ENCODE peak calls at places on chromosomes 6 and 20, in seven cellular contexts. I is SK-N-SH, B is K562, T is HCT116, J is HepG2, N is H1, Q is GM12878. C is an unnamed sample.

GRCh38 chr6:3825331-3825831 is 23.8 kb upstream of the FAM50B start:
- DNase-seq in I (no peak), B (no peak), T (no peak), J (peak), N (peak), Q (no peak), C (no peak)

GRCh38 chr20:25136643-25137559 is 55.0 kb upstream of the VSX1 start:
- DNase-seq in I (peak), B (no peak), T (peak), J (no peak), N (no peak), Q (no peak), C (no peak)

GRCh38 chr20:64025826-64026412 is 10.1 kb upstream of the C20orf204 start:
- DNase-seq in I (peak), B (no peak), T (no peak), J (no peak), N (no peak), Q (no peak), C (no peak)

GRCh38 chr6:76003686-76004085 is 68.8 kb downstream of the IMPG1 start:
- DNase-seq in I (no peak), B (no peak), T (no peak), J (no peak), N (no peak), Q (no peak), C (no peak)

GRCh38 chr20:63175031-63175895 is 40.7 kb downstream of the YTHDF1 start:
- DNase-seq in I (no peak), B (peak), T (no peak), J (no peak), N (no peak), Q (no peak), C (no peak)

GRCh38 chr6:150720774-150721233 is 121.1 kb downstream of the PLEKHG1 start:
- DNase-seq in I (no peak), B (no peak), T (peak), J (no peak), N (no peak), Q (peak), C (peak)

GRCh38 chr6:130696806-130697205 is 130.4 kb upstream of the SMLR1 start:
- DNase-seq in I (no peak), B (no peak), T (no peak), J (no peak), N (no peak), Q (no peak), C (no peak)

GRCh38 chr20:34143951-34144350 is 31.9 kb upstream of the EIF2S2 start:
- DNase-seq in I (no peak), B (peak), T (no peak), J (peak), N (no peak), Q (no peak), C (no peak)

GRCh38 chr20:36126836-36127529 is 27.6 kb upstream of the EPB41L1 start:
- DNase-seq in I (no peak), B (no peak), T (no peak), J (no peak), N (no peak), Q (no peak), C (no peak)

DNA sequence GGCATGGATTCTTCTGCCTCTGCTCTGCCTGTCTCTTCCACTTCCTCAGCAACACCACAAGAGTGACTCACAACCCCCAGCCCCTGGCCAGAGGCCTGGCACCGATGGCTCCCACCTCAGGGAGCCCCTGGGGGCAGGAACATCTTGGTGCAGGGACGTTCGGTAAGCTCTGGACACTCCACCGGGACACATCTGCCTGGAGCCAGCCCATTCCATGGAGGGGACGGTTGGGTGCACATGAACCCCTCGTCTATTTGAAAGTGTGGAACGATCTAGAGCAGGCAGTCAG is 246.5 kb downstream of the ERMARD start:
- DNase-seq in I (no peak), B (no peak), T (no peak), J (no peak), N (no peak), Q (no peak), C (no peak)
- TF ChIP-seq JUND in I (no peak), B (no peak), T (no peak), J (no peak), N (no peak), Q (no peak), C (no peak)

DNA sequence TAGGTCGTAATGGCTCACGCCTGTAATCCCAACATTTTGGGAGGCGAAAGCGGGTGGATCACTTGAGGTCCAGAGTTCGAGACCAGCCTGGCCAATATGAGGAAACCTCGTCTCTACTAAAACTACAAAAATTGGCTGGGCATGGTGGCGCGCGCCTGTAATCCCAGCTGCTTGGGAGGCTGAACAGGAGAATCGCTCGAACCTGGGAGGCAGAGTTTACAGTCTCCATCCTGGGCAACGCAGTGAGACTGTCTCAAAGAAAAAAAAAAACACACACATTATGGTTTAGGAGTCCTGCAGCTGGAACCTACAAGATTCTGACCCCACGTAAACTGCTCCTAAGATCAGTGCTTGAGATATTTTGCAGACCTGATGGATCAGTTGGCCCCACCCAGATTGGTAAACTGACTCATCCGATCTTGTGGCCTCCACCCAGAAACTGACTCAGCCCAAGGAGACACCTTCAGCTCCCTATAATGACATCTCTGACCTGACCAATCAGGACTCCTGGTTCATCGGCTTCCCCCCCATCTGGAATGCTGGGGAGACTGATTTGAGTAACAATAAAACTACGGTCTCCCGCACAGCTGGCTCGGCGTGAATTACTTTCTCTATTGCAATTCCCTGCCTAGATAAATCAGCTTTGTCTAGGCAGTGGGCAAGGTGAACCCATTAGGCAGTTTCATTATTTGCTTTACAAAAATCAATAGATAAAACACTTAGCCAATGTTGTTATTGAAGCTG is 96.2 kb upstream of the BTN3A2 start:
- DNase-seq in I (no peak), B (peak), T (no peak), J (peak), N (no peak), Q (no peak), C (no peak)
- TF ChIP-seq JUND in I (no peak), B (no peak), T (no peak), J (no peak), N (peak), Q (no peak), C (no peak)

GRCh38 chr20:57900226-57900905 is 190.6 kb upstream of the PMEPA1 start:
- DNase-seq in I (no peak), B (no peak), T (no peak), J (no peak), N (no peak), Q (no peak), C (no peak)
- TF ChIP-seq JUND in I (no peak), B (no peak), T (no peak), J (no peak), N (no peak), Q (no peak), C (no peak)

DNA sequence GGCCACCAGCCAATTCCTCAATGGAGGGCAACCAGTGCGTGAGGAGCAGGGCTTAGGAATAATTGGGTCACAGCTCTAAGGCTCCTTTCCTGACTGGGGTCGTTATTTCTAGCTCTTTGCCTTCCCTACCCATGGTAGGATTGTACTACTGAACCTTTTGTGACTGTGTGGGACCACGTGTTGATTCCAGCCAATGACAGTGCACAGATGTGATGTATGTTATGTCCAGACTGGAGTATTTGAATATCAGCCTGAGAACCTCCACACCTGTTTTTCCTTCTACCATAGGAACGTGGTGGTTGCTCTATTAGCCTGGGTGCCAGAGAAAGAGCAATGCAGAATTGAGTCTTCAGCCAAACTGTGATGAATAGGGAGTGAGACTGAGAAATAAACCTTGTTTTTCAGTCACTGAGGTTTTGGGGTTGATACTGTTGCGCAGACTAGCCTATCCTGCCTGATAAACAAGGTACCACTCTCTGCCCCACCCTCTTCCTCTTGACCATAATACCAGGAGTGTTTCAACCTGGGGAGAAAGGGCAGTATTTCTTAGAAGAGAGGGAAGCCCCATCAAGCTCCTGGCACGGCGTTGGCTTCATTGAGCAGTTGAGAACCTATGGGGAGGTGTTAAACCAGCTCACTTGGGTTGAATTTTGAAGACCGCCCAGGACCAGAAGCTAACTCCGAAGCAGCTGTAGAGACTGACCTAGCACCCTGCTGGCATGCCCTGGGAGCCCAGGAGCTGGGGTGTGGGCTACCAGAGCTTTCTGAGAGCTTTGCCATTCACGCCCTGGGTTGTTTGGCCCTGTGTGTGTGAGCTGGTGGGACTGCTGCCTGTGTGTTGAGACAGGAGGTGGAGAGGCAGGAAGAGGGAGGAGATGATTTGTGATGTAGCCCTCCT is 105.5 kb upstream of the BACH2 start:
- DNase-seq in I (no peak), B (peak), T (no peak), J (no peak), N (no peak), Q (no peak), C (no peak)
- TF ChIP-seq JUND in I (no peak), B (no peak), T (no peak), J (no peak), N (no peak), Q (no peak), C (no peak)